ENCODE peak calls at places on chromosomes 3 and 15, in six cellular contexts. Y is NB4; D is neural progenitor cell; F is CD4-positive, alpha-beta T cell; I is upper lobe of left lung; S is HCT116. K is an unnamed sample.

GRCh38 chr3:65972765-65973164 is 66.0 kb downstream of the MAGI1 start:
- DNase-seq in D (no peak), F (no peak), Y (no peak), S (no peak), I (no peak), K (no peak)

GRCh38 chr3:111782447-111782782 is 76.7 kb upstream of the PHLDB2 start:
- DNase-seq in F (no peak), Y (no peak), I (no peak), S (no peak), D (no peak), K (no peak)

GRCh38 chr15:41848595-41848994 is 9.9 kb downstream of the PLA2G4B start:
- DNase-seq in S (no peak), I (no peak), Y (peak), D (no peak), F (no peak), K (no peak)

GRCh38 chr15:82091636-82092140 is 45.9 kb upstream of the MEX3B start:
- DNase-seq in I (no peak), D (no peak), S (no peak), F (no peak), Y (no peak), K (no peak)

GRCh38 chr3:11288021-11288491 is 15.9 kb downstream of the ATG7 start:
- DNase-seq in I (no peak), S (no peak), F (no peak), Y (peak), D (no peak), K (peak)

GRCh38 chr3:44355634-44356033 is 17.1 kb downstream of the TCAIM start:
- DNase-seq in Y (peak), I (peak), F (no peak), D (no peak), S (no peak), K (peak)

GRCh38 chr3:25508901-25509300 is 80.8 kb downstream of the RARB start:
- DNase-seq in I (no peak), S (no peak), F (no peak), D (no peak), Y (no peak), K (peak)

GRCh38 chr3:158737987-158738615 is 5.8 kb upstream of the RARRES1 start:
- DNase-seq in S (no peak), I (no peak), Y (no peak), F (no peak), D (no peak), K (no peak)

GRCh38 chr3:120198305-120198878 is 86.6 kb downstream of the GPR156 start:
- DNase-seq in D (no peak), S (peak), F (no peak), Y (peak), I (no peak), K (peak)

GRCh38 chr15:83747050-83747717 is 93.3 kb downstream of the ADAMTSL3 start:
- DNase-seq in F (no peak), D (peak), S (peak), I (no peak), Y (peak), K (no peak)

GRCh38 chr15:31268108-31268501 is 58.5 kb upstream of the KLF13 start:
- DNase-seq in S (no peak), Y (peak), D (no peak), I (peak), F (no peak), K (no peak)

DNA sequence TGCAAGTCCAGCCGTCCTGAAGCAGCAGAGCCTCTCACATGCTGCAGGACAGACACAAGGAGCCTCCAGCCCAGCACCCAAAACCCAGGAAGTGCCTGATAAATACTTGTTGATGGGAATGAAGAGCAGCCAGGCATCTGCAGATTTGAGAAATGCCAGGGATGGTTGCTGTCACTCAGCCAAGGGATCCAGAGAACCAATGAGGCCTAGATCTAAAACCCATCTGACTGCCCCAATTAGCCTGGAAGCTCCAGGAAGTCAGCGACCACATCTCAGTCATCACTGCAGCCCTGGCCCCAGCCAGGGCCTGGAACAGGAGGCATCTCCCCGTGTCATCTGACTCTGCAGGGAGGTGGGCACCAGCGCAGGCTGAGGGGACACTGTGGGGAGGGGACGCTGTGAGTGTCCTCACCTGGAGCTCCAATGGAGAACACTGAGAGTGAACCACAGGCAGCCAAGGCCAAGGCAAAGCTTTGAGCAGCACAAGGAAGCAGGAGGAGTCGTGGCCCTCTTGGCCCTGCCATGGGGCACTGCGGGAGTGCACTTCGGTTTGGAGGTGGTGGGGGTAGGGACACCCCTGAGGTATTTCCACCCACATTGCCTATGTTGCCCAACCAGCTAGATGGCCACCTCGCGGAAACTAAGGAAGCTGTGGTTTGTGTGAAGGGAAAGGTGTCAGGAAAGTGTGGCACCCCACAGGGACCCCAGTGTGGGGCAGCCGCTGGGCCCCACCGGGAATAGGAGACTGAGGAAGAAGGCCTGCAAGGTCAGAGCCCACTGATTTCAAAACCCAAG is 229.5 kb downstream of the VPS13C start:
- DNase-seq in Y (peak), D (no peak), I (no peak), S (no peak), F (no peak), K (no peak)
- TF ChIP-seq CTCF in Y (no peak), D (no peak), I (no peak), S (no peak), F (no peak), K (no peak)

GRCh38 chr3:102161362-102162006 is 273.3 kb upstream of the ZPLD1 start:
- DNase-seq in Y (no peak), S (no peak), I (no peak), F (no peak), D (no peak), K (no peak)

GRCh38 chr3:102163818-102164154 is 271.0 kb upstream of the ZPLD1 start:
- DNase-seq in Y (no peak), I (no peak), S (no peak), F (no peak), D (no peak), K (no peak)

GRCh38 chr3:102162251-102162650 is 272.6 kb upstream of the ZPLD1 start:
- DNase-seq in I (no peak), F (no peak), D (no peak), S (no peak), Y (no peak), K (no peak)

GRCh38 chr3:102163039-102163817 is 271.6 kb upstream of the ZPLD1 start:
- DNase-seq in Y (peak), F (no peak), I (peak), D (no peak), S (no peak), K (peak)

GRCh38 chr3:102165367-102165766 is 269.4 kb upstream of the ZPLD1 start:
- DNase-seq in Y (no peak), D (no peak), F (no peak), S (no peak), I (no peak), K (peak)
- TF ChIP-seq CTCF in Y (no peak), D (no peak), F (no peak), S (no peak), I (no peak), K (no peak)

GRCh38 chr3:188169826-188170455 is 16.0 kb downstream of the LPP start:
- DNase-seq in S (no peak), D (no peak), I (no peak), Y (no peak), F (no peak), K (no peak)

GRCh38 chr3:188165596-188165995 is 11.6 kb downstream of the LPP start:
- DNase-seq in S (no peak), I (no peak), D (no peak), Y (no peak), F (no peak), K (no peak)

GRCh38 chr3:188170461-188171459 is 16.8 kb downstream of the LPP start:
- DNase-seq in I (no peak), S (no peak), Y (no peak), D (no peak), F (no peak), K (no peak)

GRCh38 chr3:188164248-188164687 is 10.3 kb downstream of the LPP start:
- DNase-seq in I (no peak), Y (no peak), F (no peak), S (peak), D (no peak), K (no peak)

DNA sequence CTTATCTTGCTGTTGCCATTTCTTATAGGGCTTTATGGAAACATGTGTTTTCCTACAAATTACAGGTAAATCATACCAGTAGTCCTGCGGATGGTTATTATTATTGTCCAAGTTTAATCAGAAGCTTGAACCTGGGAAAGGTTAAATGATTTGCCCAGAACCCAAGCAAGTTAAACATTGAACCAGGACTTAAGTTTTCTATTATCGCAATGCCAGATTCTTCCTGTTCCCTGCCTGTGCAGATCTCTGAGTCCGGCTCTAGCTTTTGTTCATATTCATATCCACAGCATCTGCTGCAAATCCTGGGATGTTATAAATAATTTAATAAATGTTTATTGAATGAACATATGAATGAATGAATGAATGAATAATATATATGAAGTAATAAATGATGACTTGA is 12.5 kb downstream of the LPP start:
- DNase-seq in S (no peak), D (no peak), F (no peak), Y (no peak), I (no peak), K (no peak)
- TF ChIP-seq CTCF in S (no peak), D (no peak), F (no peak), Y (no peak), I (no peak), K (no peak)

DNA sequence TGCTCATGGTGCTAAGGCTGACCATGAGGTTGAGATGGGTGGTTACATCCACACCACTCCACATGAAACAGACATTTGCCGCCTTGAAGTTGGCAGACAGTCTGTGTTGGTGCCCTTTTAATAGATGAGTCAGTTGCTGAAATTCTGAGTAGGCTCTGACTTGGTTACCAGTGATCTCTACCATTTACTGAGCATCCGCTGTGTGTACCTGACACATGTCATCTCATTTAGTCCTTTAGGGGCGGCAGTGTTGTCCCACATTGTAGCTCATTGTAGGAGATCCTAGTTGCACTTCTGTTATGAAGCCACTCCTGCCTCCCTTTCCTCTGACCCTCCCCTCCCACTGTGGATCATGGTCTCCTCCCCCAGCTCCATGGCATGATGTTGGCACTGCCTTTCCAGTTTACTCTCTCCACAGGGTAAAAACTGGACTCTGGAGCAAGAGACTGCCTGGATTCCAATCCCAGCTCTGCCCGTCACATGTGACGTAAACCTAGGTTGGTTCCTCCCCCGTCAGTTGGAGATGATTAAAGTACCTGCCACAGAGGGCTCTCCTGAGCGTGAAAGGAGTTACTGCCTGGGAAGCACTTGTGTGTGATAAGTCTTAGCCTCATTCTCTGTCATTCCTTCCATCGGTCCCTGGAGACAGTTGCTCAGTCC is 21.6 kb downstream of the SLCO3A1 start:
- DNase-seq in F (no peak), D (no peak), I (peak), S (no peak), Y (no peak), K (no peak)
- TF ChIP-seq CTCF in F (no peak), D (no peak), I (no peak), S (no peak), Y (no peak), K (no peak)

DNA sequence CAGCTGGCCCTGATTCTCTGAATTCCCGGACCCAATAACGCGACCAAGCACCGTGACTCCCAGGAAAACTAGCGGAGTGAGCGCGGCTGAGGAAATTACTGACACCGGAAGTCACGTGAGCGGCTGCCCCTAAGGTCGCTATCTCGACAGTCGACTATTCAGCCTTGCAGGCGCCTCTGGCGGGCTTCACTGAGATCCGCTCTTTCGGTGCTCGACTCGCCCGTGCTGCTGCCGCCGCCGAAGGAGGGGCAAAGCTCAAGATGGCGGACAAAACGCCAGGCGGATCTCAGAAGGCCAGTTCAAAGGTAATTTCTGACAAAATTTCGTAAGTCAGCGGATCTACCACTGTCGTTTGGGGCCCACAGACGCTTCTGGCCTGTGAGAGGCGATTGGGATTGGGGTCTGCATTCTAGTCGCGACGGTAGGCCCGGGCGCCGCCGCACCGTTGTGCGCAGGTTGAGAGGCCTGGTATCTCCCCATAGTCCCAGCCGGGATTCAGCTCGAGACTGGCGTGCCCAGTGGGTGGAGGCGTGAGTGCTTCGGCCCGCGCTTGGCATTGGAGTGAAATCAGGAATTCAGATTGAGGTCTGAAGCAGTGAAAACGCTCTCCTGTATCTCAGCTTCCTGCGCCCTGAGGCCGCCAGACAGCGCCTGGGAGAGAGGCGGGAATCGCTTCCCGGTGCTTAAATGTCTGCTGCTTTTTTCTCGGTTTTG is at the start of gene U2SURP:
- DNase-seq in Y (peak), S (peak), I (peak), F (peak), D (peak), K (peak)
- TF ChIP-seq CTCF in Y (no peak), S (no peak), I (peak), F (no peak), D (no peak), K (no peak)

GRCh38 chr15:90001062-90001682 is at the start of gene ZNF710:
- DNase-seq in S (no peak), I (no peak), F (no peak), D (peak), Y (peak), K (peak)
- TF ChIP-seq CTCF in S (no peak), I (no peak), F (no peak), D (no peak), Y (no peak), K (no peak)